ENCODE peak calls at places on chromosomes 13 and 19, in ten cellular contexts. E is BJ; K is small intestine; F is PC-9; D is adipocyte; M is breast epithelium; B is left ventricle myocardium inferior; O is naive thymus-derived CD4-positive, alpha-beta T cell; I is aorta; X is pancreas. H is an unnamed sample. For H3K36me3, the result is how much of the 10 kb centered on the place peaks cover.

GRCh38 chr19:30855475-30855874 is 483.3 kb downstream of the ZNF536 start:
- DNase-seq in E (no peak), D (no peak), F (no peak), B (no peak), X (no peak), M (no peak), I (no peak), O (no peak), K (no peak), H (no peak)

GRCh38 chr13:34678154-34678553 is 263.9 kb upstream of the NBEA start:
- DNase-seq in O (no peak), I (no peak), D (peak), K (no peak), M (no peak), E (no peak), X (no peak), F (peak), B (no peak), H (no peak)

GRCh38 chr13:21670006-21670882 is 629 bp upstream of the FGF9 start:
- DNase-seq in B (peak), O (peak), X (peak), M (no peak), K (peak), I (peak), F (no peak), D (peak), E (no peak), H (peak)

GRCh38 chr19:32828643-32829344 is 40.8 kb downstream of the SLC7A9 start:
- DNase-seq in D (no peak), I (no peak), K (no peak), E (no peak), O (no peak), B (no peak), X (no peak), F (no peak), M (no peak), H (no peak)

GRCh38 chr13:50129923-50130685 is 114.9 kb downstream of the KCNRG start:
- DNase-seq in O (peak), X (peak), F (peak), K (no peak), I (peak), D (peak), E (no peak), M (no peak), B (peak), H (peak)

GRCh38 chr13:26262156-26262555 is 8.2 kb downstream of the CDK8 start:
- DNase-seq in F (no peak), E (no peak), B (no peak), K (no peak), I (no peak), X (no peak), M (no peak), O (no peak), D (no peak), H (no peak)

GRCh38 chr13:52738719-52739467 is 727 bp downstream of the CNMD start:
- DNase-seq in O (peak), F (no peak), X (peak), B (no peak), D (peak), K (no peak), E (no peak), I (peak), M (no peak), H (peak)

GRCh38 chr19:10568444-10568825 is 344 bp downstream of the CDKN2D start:
- DNase-seq in M (peak), O (no peak), B (no peak), X (peak), D (no peak), I (no peak), F (no peak), E (no peak), K (peak), H (peak)

GRCh38 chr13:111518161-111518791 is 197.8 kb downstream of the TEX29 start:
- DNase-seq in X (peak), E (no peak), K (peak), D (no peak), M (peak), B (no peak), I (no peak), F (no peak), O (no peak), H (no peak)

GRCh38 chr19:45785781-45786532 is 3.7 kb upstream of the DMPK start:
- DNase-seq in I (no peak), B (no peak), K (no peak), D (no peak), F (no peak), X (peak), O (no peak), M (no peak), E (no peak), H (no peak)

GRCh38 chr13:66659291-66660012 is 570.7 kb downstream of the PCDH9 start:
- DNase-seq in O (no peak), F (peak), D (peak), X (no peak), K (no peak), B (no peak), M (no peak), E (no peak), I (no peak), H (no peak)

GRCh38 chr19:13051581-13052165 is 51.0 kb downstream of the LYL1 start:
- DNase-seq in B (peak), F (peak), E (no peak), K (peak), I (peak), D (peak), X (no peak), O (peak), M (peak), H (peak)

GRCh38 chr13:25478186-25478585 is 106.4 kb downstream of the ATP8A2 start:
- DNase-seq in X (no peak), M (no peak), F (no peak), K (no peak), E (no peak), I (no peak), D (peak), B (no peak), O (no peak), H (no peak)

GRCh38 chr19:31338069-31338767 is 11.0 kb downstream of the TSHZ3 start:
- DNase-seq in O (no peak), K (no peak), B (peak), E (no peak), X (no peak), D (peak), M (no peak), I (peak), F (no peak), H (no peak)

GRCh38 chr19:33668968-33669367 is 47.2 kb downstream of the CHST8 start:
- DNase-seq in F (no peak), X (no peak), B (no peak), D (no peak), O (no peak), K (no peak), E (no peak), M (no peak), I (no peak), H (no peak)

GRCh38 chr19:43438291-43439162 is 23.8 kb downstream of the TEX101 start:
- DNase-seq in I (peak), M (no peak), X (no peak), O (no peak), E (peak), K (no peak), B (peak), D (peak), F (peak), H (peak)

GRCh38 chr13:60267498-60268202 is 103.9 kb upstream of the DIAPH3 start:
- DNase-seq in X (peak), B (no peak), E (no peak), M (no peak), O (no peak), F (peak), I (no peak), K (peak), D (no peak), H (peak)

GRCh38 chr19:1076951-1077350 is 10.0 kb downstream of the ARHGAP45 start:
- DNase-seq in E (no peak), M (no peak), I (peak), O (peak), X (peak), F (no peak), K (peak), D (no peak), B (peak), H (peak)

GRCh38 chr19:19471682-19472081 is 43.7 kb downstream of the TSSK6 start:
- DNase-seq in K (no peak), X (peak), M (no peak), F (no peak), E (no peak), B (no peak), O (no peak), D (no peak), I (no peak), H (no peak)
- H3K36me3 ChIP-seq in K (under half), X (under half), M (under half), F (under half), E (under half), B (under half), O (under half), D (under half), I (under half), H (under half)

DNA sequence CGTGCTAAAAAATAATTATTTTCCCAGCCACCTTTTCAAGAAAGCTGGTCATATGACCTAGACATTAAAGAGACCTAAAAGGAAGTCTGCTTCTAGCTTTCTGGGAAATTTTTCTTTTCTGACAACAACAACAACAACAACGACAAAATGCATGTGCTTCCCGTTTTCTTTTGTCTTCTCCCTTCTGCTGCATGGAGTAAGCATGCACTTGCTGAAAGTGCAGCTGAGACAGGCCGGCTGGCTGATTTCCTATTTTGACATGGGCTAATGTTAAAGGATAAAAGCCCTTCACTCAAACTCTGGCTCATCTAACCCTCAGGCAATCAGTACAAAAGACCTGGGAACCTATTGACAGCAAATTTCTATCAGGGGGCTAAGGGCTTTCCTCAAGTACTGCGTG is 811.2 kb downstream of the UQCRFS1 start:
- DNase-seq in M (no peak), X (no peak), B (no peak), E (no peak), F (no peak), O (no peak), K (no peak), I (no peak), D (no peak), H (no peak)
- H3K36me3 ChIP-seq in M (under half), X (under half), B (under half), E (under half), F (under half), O (under half), K (under half), I (under half), D (under half), H (under half)

GRCh38 chr13:27650312-27650711 is 28.6 kb downstream of the POLR1D start:
- DNase-seq in B (no peak), M (no peak), O (no peak), K (no peak), X (no peak), I (no peak), E (no peak), D (no peak), F (no peak), H (no peak)
- H3K36me3 ChIP-seq in B (under half), M (under half), O (under half), K (under half), X (under half), I (under half), E (under half), D (half or more), F (under half), H (under half)

DNA sequence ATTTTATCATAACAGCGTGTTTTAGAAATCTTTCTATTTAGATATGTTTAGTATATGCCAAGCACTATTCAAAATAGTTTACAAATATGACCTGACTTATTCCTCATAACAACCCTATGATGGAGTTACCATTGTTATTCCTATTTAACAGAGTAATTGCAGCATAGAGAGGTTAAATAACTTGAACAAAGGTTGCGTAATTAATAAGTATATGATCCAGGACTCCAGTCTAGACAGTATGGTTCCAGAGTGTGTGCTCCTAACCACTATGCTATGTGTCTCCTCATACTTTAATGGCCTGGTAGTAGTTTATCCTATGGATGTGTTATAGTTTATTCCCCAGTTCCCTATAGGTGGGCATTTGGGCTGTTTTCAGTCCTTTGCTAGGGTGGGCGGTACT is 145.3 kb downstream of the PAN3 start:
- DNase-seq in M (no peak), I (no peak), O (no peak), E (no peak), D (no peak), K (no peak), F (no peak), B (no peak), X (no peak), H (no peak)
- H3K36me3 ChIP-seq in M (under half), I (under half), O (under half), E (under half), D (half or more), K (under half), F (under half), B (half or more), X (under half), H (half or more)

GRCh38 chr13:48318714-48319457 is 15.3 kb downstream of the RB1 start:
- DNase-seq in O (no peak), E (no peak), B (no peak), F (no peak), I (peak), M (no peak), K (peak), X (peak), D (no peak), H (no peak)

GRCh38 chr13:48316826-48317510 is 13.4 kb downstream of the RB1 start:
- DNase-seq in O (no peak), D (no peak), I (no peak), M (no peak), K (no peak), F (no peak), X (peak), B (no peak), E (no peak), H (no peak)

GRCh38 chr13:48319458-48320395 is 16.2 kb downstream of the RB1 start:
- DNase-seq in E (no peak), D (no peak), M (no peak), X (peak), F (no peak), B (no peak), K (peak), O (no peak), I (no peak), H (peak)

GRCh38 chr13:48317511-48317981 is 14.0 kb downstream of the RB1 start:
- DNase-seq in F (no peak), D (no peak), X (peak), B (peak), M (no peak), O (no peak), I (no peak), K (no peak), E (no peak), H (no peak)

DNA sequence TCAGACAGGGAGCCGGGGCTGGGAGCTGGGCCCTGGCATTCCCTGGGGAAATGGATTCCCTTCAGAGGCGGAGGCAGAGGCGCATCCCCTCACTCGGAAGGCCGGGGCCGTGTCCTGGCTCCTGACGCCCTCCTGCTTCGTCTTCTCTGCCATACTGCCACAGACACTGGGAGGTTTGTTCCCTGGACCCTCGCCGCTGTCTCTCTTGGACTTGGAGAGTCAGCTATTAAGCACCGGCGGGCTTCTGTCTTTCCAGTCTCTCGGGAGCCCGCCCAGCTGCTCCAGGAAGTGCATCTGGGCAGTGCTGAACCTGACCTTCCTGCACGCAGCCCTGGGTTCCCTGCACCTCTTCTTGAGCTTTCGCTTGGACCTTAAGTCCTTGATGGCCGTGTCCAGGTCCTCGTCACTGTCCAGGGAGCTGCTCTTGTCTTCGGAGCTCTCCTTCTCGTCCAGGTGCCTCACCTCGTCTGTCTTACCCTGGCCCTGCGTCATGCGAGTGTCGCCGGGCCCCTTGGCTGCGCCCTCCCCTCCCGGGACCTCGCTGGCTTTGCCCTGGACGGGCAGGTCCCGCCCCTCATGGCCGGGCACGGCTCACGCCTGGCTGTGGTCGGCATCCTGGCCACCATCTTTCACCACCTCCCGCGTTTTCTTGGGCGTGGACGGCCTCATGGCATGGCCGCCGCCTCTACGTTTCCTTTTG is 14.6 kb downstream of the RB1 start:
- DNase-seq in I (peak), M (no peak), D (no peak), K (no peak), X (peak), F (no peak), B (peak), O (no peak), E (no peak), H (no peak)
- H3K36me3 ChIP-seq in I (under half), M (under half), D (under half), K (under half), X (under half), F (under half), B (under half), O (under half), E (under half), H (under half)

DNA sequence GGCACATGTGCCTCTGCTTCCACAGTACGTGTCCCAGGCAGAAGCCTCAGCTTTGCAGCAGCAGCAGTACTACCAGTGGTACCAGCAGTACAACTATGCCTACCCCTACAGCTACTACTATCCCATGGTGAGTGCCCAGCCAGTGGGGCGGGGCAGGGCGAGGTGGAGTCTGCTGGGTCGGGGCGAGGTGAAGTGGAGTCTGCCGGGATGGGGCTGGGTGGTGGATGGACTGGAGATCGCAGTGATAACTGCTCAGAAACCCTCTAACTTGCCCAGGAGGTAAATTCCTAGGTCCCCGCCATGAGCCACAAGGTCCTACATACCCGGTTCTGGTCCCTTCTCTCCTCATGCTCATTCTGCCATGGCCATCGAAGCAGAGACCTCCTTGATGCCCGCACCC is 3.6 kb downstream of the LENG8 start:
- DNase-seq in B (no peak), M (no peak), E (no peak), F (no peak), I (peak), X (peak), O (no peak), D (no peak), K (no peak), H (no peak)
- H3K36me3 ChIP-seq in B (half or more), M (under half), E (half or more), F (half or more), I (under half), X (half or more), O (under half), D (half or more), K (half or more), H (half or more)

GRCh38 chr13:95783747-95784146 is 106.8 kb downstream of the DNAJC3 start:
- DNase-seq in X (no peak), D (no peak), M (no peak), K (no peak), B (no peak), O (no peak), E (no peak), F (no peak), I (no peak), H (no peak)

GRCh38 chr13:95781016-95781415 is 104.1 kb downstream of the DNAJC3 start:
- DNase-seq in I (no peak), E (no peak), X (no peak), K (no peak), F (no peak), D (no peak), O (no peak), B (no peak), M (no peak), H (no peak)

GRCh38 chr13:95784161-95784880 is 107.4 kb downstream of the DNAJC3 start:
- DNase-seq in X (no peak), E (peak), O (no peak), I (no peak), F (no peak), B (no peak), K (no peak), D (peak), M (no peak), H (no peak)

GRCh38 chr13:95784891-95785290 is 108.0 kb downstream of the DNAJC3 start:
- DNase-seq in X (no peak), B (no peak), F (no peak), E (no peak), I (no peak), O (no peak), K (no peak), M (no peak), D (peak), H (no peak)

GRCh38 chr13:95779522-95779921 is 102.6 kb downstream of the DNAJC3 start:
- DNase-seq in X (no peak), I (no peak), K (no peak), D (no peak), E (no peak), F (no peak), B (no peak), O (no peak), M (no peak), H (no peak)
- H3K36me3 ChIP-seq in X (under half), I (under half), K (under half), D (under half), E (under half), F (under half), B (under half), O (under half), M (under half), H (under half)

DNA sequence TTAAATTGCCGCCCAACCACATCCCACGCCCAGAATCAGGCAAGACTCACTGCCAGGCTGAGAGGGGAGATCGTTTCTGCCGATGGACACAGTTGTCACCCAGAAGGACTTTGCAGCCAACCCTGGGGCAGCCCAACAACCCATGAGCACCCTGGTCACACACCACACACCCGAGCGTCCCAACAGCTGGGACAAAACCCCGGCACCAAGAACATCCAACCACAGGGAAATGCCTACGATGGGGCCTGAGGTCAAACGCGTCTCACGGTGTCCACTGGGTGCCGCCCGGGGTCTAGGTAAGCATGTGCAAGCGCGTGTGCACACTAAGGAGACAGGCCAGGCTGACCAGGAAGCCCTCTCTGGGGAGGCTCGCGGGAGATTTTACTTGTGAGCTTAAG is 13.0 kb downstream of the LMNB2 start:
- DNase-seq in K (no peak), I (peak), E (no peak), B (no peak), D (no peak), X (no peak), M (no peak), O (no peak), F (no peak), H (no peak)
- H3K36me3 ChIP-seq in K (under half), I (under half), E (under half), B (under half), D (under half), X (under half), M (under half), O (under half), F (under half), H (under half)

DNA sequence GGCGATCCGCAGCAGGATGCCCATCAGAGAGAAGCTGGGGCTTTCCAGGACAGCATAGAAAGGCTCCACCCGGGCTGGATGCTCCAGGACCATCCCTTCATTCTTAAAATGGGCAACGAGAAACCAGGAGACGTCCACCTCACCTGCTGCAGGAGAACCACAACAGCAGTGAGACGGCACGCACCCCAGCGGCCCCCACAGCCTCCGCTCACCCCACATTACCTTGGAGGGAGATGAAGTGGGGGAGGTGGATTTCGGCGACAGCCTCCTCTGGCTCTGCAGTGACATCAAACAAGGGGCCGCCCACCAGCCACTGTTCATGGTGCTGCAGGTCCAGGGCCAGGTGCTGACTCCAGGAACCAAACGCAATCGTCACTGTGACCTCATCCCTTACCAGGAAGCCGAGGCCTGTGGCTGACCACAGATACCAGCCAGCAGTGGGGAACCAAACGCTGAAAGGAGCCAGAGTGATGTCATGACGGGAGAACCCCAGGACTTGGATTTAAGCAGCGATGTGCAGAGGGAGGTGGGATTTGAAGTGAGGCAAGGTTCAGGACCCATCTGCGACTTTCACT is 25.1 kb downstream of the CARD8 start:
- DNase-seq in K (no peak), I (no peak), X (peak), O (no peak), F (no peak), E (no peak), D (no peak), M (no peak), B (no peak), H (no peak)
- H3K36me3 ChIP-seq in K (under half), I (under half), X (under half), O (under half), F (under half), E (under half), D (under half), M (under half), B (half or more), H (half or more)